ENCODE peak calls at places on chromosomes 4 and X, in seven cellular contexts. U is epithelial cell of proximal tubule, O is choroid plexus epithelial cell, Q is osteocyte, E is cardiac fibroblast, Z is NB4, D is tibial nerve. A is an unnamed sample.

GRCh38 chr4:158170691-158171455 is 2.0 kb downstream of the GASK1B start:
- DNase-seq in O (peak), U (no peak), Z (no peak), E (peak), Q (no peak), D (peak), A (peak)

GRCh38 chr4:159280442-159281172 is 177.7 kb downstream of the RAPGEF2 start:
- DNase-seq in O (no peak), U (no peak), E (no peak), D (no peak), Z (no peak), Q (no peak), A (no peak)

GRCh38 chrX:135737361-135738071 is 24.1 kb downstream of the CT45A1 start:
- DNase-seq in E (peak), Z (peak), O (peak), U (no peak), Q (no peak), D (no peak), A (no peak)

GRCh38 chr4:184352891-184353290 is 121.5 kb downstream of the IRF2 start:
- DNase-seq in D (no peak), E (no peak), U (no peak), Z (no peak), Q (no peak), O (no peak), A (peak)

GRCh38 chr4:38529189-38530115 is 134.5 kb upstream of the KLF3 start:
- DNase-seq in D (no peak), E (no peak), Z (peak), U (peak), O (no peak), Q (no peak), A (peak)

GRCh38 chr4:103786014-103786413 is 66.2 kb upstream of the TACR3 start:
- DNase-seq in Q (no peak), E (peak), D (no peak), U (no peak), O (peak), Z (peak), A (peak)

GRCh38 chr4:138256608-138257007 is 14.5 kb upstream of the SLC7A11 start:
- DNase-seq in D (no peak), O (no peak), Z (no peak), U (no peak), E (no peak), Q (no peak), A (no peak)

GRCh38 chrX:17039826-17040225 is 93.4 kb downstream of the REPS2 start:
- DNase-seq in D (no peak), Q (no peak), E (peak), Z (no peak), O (peak), U (no peak), A (no peak)

GRCh38 chr4:48989461-48990203 is 3.6 kb downstream of the CWH43 start:
- DNase-seq in E (no peak), Z (no peak), Q (no peak), D (no peak), O (no peak), U (no peak), A (no peak)

GRCh38 chr4:2487632-2488031 is 18.7 kb downstream of the RNF4 start:
- DNase-seq in O (no peak), D (no peak), U (no peak), Q (no peak), Z (no peak), E (no peak), A (peak)

GRCh38 chrX:140342410-140342809 is 162.5 kb downstream of the SOX3 start:
- DNase-seq in U (no peak), D (no peak), O (no peak), Z (no peak), Q (no peak), E (no peak), A (no peak)

GRCh38 chrX:142096263-142096662 is 108.8 kb downstream of the MAGEC2 start:
- DNase-seq in Z (no peak), E (no peak), U (no peak), D (no peak), Q (no peak), O (no peak), A (no peak)

GRCh38 chr4:184719407-184719806 is 14.5 kb downstream of the CENPU start:
- DNase-seq in O (no peak), E (no peak), Q (no peak), Z (no peak), U (no peak), D (no peak), A (no peak)

GRCh38 chr4:33996075-33996718 is 2248.1 kb downstream of the ARAP2 start:
- DNase-seq in E (no peak), U (no peak), D (no peak), O (no peak), Z (no peak), Q (no peak), A (no peak)

GRCh38 chrX:18875256-18875878 is 108.5 kb downstream of the PHKA2 start:
- DNase-seq in Q (no peak), U (no peak), E (no peak), D (no peak), Z (no peak), O (no peak), A (no peak)

GRCh38 chrX:150887906-150888465 is 10.5 kb downstream of the CD99L2 start:
- DNase-seq in Z (no peak), Q (no peak), O (peak), E (peak), U (no peak), D (no peak), A (no peak)

GRCh38 chrX:1492421-1493012 is 39.8 kb upstream of the ASMTL start:
- DNase-seq in D (no peak), Z (no peak), U (no peak), E (no peak), Q (peak), O (no peak), A (no peak)

GRCh38 chr4:77862478-77863216 is at the start of gene MRPL1:
- DNase-seq in Z (peak), U (peak), D (peak), Q (peak), E (peak), O (peak), A (peak)
- TF ChIP-seq CTCF in Z (no peak), U (no peak), D (no peak), Q (peak), E (no peak), O (no peak), A (no peak)

GRCh38 chr4:169042608-169043007 is 32.6 kb upstream of the CBR4 start:
- DNase-seq in Q (no peak), E (no peak), U (no peak), D (no peak), O (no peak), Z (no peak), A (no peak)

GRCh38 chr4:169048867-169049266 is 38.8 kb upstream of the CBR4 start:
- DNase-seq in E (no peak), U (no peak), Z (no peak), O (no peak), D (no peak), Q (no peak), A (no peak)

GRCh38 chr4:169047967-169048366 is 37.9 kb upstream of the CBR4 start:
- DNase-seq in U (no peak), D (peak), Z (no peak), Q (no peak), E (no peak), O (peak), A (no peak)

GRCh38 chr4:169044723-169045447 is 34.8 kb upstream of the CBR4 start:
- DNase-seq in O (no peak), Z (no peak), Q (no peak), D (no peak), E (no peak), U (no peak), A (no peak)

GRCh38 chr4:169045862-169046584 is 36.0 kb upstream of the CBR4 start:
- DNase-seq in Q (no peak), D (no peak), E (no peak), O (peak), Z (no peak), U (no peak), A (no peak)
- TF ChIP-seq CTCF in Q (peak), D (no peak), E (no peak), O (peak), Z (no peak), U (peak), A (no peak)

GRCh38 chr4:101791189-101791572 is 651 bp downstream of the BANK1 start:
- DNase-seq in O (peak), U (no peak), Q (no peak), Z (peak), D (no peak), E (no peak), A (no peak)

GRCh38 chr4:101787917-101788316 is 2.6 kb upstream of the BANK1 start:
- DNase-seq in Q (no peak), D (no peak), O (peak), U (no peak), E (no peak), Z (no peak), A (no peak)

GRCh38 chr4:101793397-101793796 is 2.9 kb downstream of the BANK1 start:
- DNase-seq in O (no peak), Q (no peak), Z (no peak), D (no peak), U (no peak), E (no peak), A (no peak)

GRCh38 chr4:101792056-101792575 is 1.6 kb downstream of the BANK1 start:
- DNase-seq in O (peak), Q (no peak), Z (no peak), E (no peak), U (no peak), D (no peak), A (no peak)

DNA sequence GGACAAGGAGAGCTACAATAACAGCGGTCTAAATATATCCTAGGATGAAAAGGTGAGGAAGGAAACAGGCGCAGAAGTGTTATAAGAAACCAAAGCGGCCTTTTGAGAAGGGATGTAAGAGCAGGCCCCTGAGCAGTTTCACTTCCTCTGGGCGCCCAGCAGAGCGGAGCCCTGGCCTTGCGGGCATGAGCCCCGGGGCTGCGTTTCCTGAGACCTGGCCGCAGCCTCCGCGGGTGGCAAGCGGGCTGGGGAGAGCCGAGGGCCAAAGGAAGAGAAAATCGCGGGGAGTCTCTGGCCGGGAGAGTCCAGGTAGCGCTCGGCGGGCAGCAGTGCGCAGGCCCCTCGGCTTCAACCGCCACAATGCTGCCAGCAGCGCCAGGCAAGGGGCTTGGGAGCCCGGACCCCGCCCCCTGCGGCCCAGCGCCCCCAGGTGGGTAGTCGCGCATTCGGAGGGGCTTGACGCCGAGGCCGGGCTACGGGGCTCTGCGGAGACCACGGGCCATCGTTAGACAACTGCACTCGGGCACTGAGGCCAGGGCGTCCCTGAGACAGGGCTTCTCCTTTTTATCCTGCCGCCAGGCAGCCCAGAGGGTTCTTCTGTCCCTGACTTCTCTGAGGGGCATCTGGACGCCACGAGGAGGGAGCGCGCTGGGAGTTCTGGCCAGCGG is at the start of gene BANK1:
- DNase-seq in D (peak), E (peak), Q (peak), U (no peak), O (peak), Z (peak), A (peak)
- TF ChIP-seq CTCF in D (peak), E (peak), Q (peak), U (peak), O (peak), Z (peak), A (peak)

GRCh38 chr4:183304067-183304466 is 16.0 kb downstream of the CLDN22 start:
- DNase-seq in U (no peak), Q (no peak), D (no peak), Z (no peak), O (no peak), E (no peak), A (peak)
- TF ChIP-seq CTCF in U (no peak), Q (no peak), D (no peak), Z (no peak), O (no peak), E (no peak), A (no peak)

DNA sequence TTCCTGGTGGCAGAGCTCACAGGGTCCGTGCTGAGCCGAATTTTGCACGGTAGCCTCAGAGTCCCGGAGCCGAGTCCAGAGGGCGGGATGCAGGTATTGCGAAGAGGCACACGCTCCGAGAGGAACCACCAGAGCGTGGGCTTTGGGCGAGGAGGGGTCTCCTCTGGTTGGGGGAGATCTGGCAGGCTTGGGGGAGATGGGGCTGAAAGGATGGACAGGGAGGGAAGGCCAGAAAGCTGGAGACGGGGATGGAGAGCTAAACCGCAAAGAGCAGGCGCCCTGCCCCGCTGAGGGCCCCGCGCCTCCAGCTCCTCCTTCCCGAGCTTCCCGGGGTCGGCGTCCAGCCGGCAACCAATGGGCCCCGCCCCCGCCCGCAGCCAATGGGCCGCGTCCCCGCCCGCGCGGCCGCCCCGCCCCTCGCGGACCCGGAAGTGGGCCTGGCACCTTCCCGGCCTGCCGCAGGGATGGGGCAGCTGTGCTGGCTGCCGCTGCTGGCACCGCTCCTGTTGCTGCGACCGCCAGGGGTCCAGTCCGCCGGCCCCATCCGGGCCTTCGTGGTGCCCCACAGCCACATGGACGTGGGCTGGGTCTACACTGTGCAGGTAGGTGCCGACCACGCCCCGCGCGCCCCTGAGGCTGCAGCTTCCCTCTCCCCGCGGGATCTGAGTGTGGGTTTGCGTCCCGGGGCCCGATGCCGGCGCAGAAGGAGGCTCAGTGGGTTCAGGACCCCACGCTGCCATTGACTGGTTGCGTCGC is at the start of gene MAN2B2:
- DNase-seq in Z (peak), D (peak), O (peak), U (no peak), E (peak), Q (peak), A (peak)
- TF ChIP-seq CTCF in Z (peak), D (peak), O (no peak), U (no peak), E (no peak), Q (peak), A (no peak)

GRCh38 chrX:7852166-7852565 is 9.2 kb downstream of the VCX start:
- DNase-seq in D (no peak), Z (no peak), Q (no peak), U (no peak), E (no peak), O (no peak), A (no peak)
- TF ChIP-seq CTCF in D (no peak), Z (no peak), Q (no peak), U (peak), E (no peak), O (no peak), A (no peak)

GRCh38 chrX:124223524-124223923 is 108.9 kb upstream of the TEX13D start:
- DNase-seq in E (no peak), Z (peak), O (no peak), Q (no peak), U (no peak), D (no peak), A (no peak)
- TF ChIP-seq CTCF in E (no peak), Z (peak), O (no peak), Q (no peak), U (peak), D (no peak), A (no peak)

DNA sequence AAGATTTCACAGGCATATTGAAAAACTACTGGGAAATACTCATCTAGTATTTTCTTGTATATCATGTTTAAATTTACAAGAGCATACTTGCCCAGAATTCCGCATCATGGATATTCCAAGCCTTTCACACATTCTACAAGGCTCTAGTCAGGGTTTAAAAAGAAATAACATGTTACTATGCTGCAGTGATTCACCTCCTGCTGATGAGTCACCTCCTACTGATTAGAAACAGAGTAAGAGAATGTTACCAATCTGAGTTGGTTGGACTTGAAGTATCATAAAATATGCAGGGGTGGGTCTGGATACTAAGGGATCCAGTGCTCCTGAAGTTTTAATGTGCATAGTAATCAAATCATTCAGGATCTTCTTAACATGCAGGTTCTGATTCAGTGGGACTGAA is 192.0 kb upstream of the ANK2 start:
- DNase-seq in D (no peak), E (peak), U (peak), Z (no peak), O (peak), Q (no peak), A (no peak)
- TF ChIP-seq CTCF in D (no peak), E (no peak), U (no peak), Z (no peak), O (no peak), Q (no peak), A (no peak)